ENCODE peak calls at places on chromosomes 7 and 10, in four cellular contexts. O, K, P and F are unnamed samples.

GRCh38 chr7:3897430-3898385 is 596.7 kb downstream of the SDK1 start:
- DNase-seq in K (peak), P (peak), O (peak), F (peak)

GRCh38 chr7:95811846-95812445 is 39.6 kb downstream of the DYNC1I1 start:
- DNase-seq in O (no peak), K (no peak), P (no peak), F (no peak)

GRCh38 chr7:79823246-79823951 is 311.2 kb upstream of the GNAI1 start:
- DNase-seq in O (no peak), P (no peak), K (no peak), F (no peak)

GRCh38 chr7:5472432-5473315 is 49.0 kb upstream of the TNRC18 start:
- DNase-seq in O (no peak), P (no peak), K (peak), F (peak)

GRCh38 chr10:96138102-96138501 is 8.0 kb downstream of the ZNF518A start:
- DNase-seq in O (no peak), K (no peak), P (no peak), F (no peak)

GRCh38 chr10:43056568-43057011 is 20.3 kb upstream of the RET start:
- DNase-seq in O (no peak), P (no peak), K (no peak), F (no peak)

GRCh38 chr7:26538683-26539082 is 247.0 kb downstream of the SNX10 start:
- DNase-seq in K (no peak), P (no peak), O (no peak), F (no peak)

GRCh38 chr7:131493559-131493958 is 62.9 kb downstream of the PODXL start:
- DNase-seq in K (no peak), P (no peak), O (no peak), F (no peak)

GRCh38 chr7:46583606-46584005 is 662.5 kb upstream of the IGFBP3 start:
- DNase-seq in O (no peak), P (no peak), K (no peak), F (no peak)

GRCh38 chr10:36248314-36248981 is 606.4 kb upstream of the FZD8 start:
- DNase-seq in P (no peak), K (no peak), O (no peak), F (no peak)

GRCh38 chr7:107076781-107077698 is 32.5 kb downstream of the PRKAR2B start:
- DNase-seq in P (no peak), K (no peak), O (no peak), F (peak)

GRCh38 chr10:112120491-112120890 is 63.1 kb downstream of the GPAM start:
- DNase-seq in K (no peak), O (no peak), P (no peak), F (no peak)

GRCh38 chr10:112115781-112116385 is 67.7 kb downstream of the GPAM start:
- DNase-seq in K (peak), O (peak), P (peak), F (peak)
- TF ChIP-seq TCF7L2 in K (no peak), O (no peak), P (no peak), F (no peak)

GRCh38 chr7:75953431-75953830 is 38.5 kb downstream of the POR start:
- DNase-seq in P (no peak), O (no peak), K (no peak), F (no peak)

GRCh38 chr7:75953918-75954317 is 39.0 kb downstream of the POR start:
- DNase-seq in O (no peak), P (no peak), K (no peak), F (no peak)

GRCh38 chr7:75948179-75948578 is 33.2 kb downstream of the POR start:
- DNase-seq in P (no peak), K (no peak), O (no peak), F (no peak)

GRCh38 chr7:75951506-75951905 is 36.6 kb downstream of the POR start:
- DNase-seq in O (no peak), P (no peak), K (peak), F (no peak)

GRCh38 chr7:75950111-75950681 is 35.2 kb downstream of the POR start:
- DNase-seq in P (no peak), K (no peak), O (no peak), F (no peak)
- TF ChIP-seq TCF7L2 in P (no peak), K (no peak), O (no peak), F (no peak)

GRCh38 chr7:134618756-134619530 is 27.7 kb upstream of the BPGM start:
- DNase-seq in O (no peak), K (no peak), P (no peak), F (no peak)
- TF ChIP-seq TCF7L2 in O (no peak), K (no peak), P (no peak), F (no peak)

GRCh38 chr7:91847881-91848599 is 32.5 kb downstream of the MTERF1 start:
- DNase-seq in O (no peak), P (no peak), K (no peak), F (no peak)

GRCh38 chr7:91850455-91850854 is 30.0 kb downstream of the MTERF1 start:
- DNase-seq in O (peak), P (peak), K (no peak), F (no peak)

GRCh38 chr7:91846436-91846835 is 34.1 kb downstream of the MTERF1 start:
- DNase-seq in P (no peak), K (no peak), O (no peak), F (no peak)

DNA sequence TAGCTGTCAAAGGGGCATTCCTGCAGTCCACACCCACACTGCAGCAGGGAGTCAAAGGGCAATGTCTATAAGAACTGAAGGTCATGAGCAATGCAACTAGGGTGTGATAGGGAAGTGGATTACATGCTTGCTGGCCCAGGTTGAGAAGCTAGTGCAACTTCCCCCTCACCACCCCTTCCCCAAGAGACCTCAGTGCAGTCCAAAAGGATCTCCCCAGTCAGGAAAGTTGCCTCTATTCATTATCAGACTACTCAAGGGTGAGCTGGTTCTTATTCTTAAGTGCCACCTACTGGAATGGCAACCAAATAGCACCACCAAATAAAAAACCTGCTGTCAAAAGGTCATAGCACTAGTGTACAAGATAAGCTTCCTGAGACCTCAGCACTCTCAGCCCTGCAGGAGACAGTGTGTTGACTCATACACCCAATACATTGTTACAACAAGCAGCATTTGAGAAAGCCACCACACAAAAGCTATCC is 28.2 kb downstream of the MTERF1 start:
- DNase-seq in P (no peak), K (peak), O (no peak), F (peak)
- TF ChIP-seq TCF7L2 in P (no peak), K (no peak), O (no peak), F (no peak)

DNA sequence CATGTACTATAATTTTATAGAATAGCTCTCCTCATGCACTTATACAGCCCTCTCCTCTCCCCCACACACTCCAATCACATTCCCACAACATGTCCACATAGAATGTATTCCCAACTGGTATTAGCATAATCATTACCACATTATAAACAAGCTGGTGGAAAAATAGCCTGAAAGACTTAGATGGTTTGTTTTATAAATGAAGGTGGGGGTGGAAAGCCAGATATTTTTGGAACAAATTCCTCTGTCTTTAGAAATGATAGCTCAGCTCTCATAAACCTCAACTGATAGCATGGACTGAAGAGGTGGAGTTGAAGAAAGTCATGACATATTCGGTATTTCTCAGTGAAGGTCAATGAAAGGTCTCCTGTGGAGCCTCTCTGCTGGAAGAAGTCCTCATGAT is 410.1 kb downstream of the SUGCT start:
- DNase-seq in K (no peak), O (no peak), P (no peak), F (no peak)
- TF ChIP-seq TCF7L2 in K (no peak), O (no peak), P (no peak), F (no peak)

DNA sequence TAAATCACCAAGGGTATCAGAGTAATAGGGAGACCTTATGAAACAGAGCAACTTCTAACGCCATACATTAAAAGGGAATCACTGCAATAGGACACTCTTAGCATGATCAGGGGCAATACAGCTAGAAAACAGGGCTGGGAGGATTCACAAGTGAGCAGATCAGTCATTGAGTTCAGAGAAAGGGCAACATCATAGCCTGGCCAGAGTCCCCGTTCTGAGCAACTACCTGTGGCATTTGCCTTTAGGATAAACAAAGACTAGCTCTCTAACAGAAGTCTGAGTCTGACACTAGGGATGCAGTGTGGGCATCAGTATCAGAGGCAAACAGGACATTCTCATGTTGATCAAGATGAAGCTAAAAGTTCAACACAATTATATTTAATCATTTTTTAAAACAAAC is 297.9 kb downstream of the DGKB start:
- DNase-seq in P (no peak), O (no peak), K (no peak), F (no peak)
- TF ChIP-seq TCF7L2 in P (no peak), O (no peak), K (no peak), F (no peak)

GRCh38 chr7:151168022-151168786 is 710 bp upstream of the GBX1 start:
- DNase-seq in K (no peak), O (no peak), P (no peak), F (peak)
- TF ChIP-seq TCF7L2 in K (no peak), O (no peak), P (no peak), F (no peak)

DNA sequence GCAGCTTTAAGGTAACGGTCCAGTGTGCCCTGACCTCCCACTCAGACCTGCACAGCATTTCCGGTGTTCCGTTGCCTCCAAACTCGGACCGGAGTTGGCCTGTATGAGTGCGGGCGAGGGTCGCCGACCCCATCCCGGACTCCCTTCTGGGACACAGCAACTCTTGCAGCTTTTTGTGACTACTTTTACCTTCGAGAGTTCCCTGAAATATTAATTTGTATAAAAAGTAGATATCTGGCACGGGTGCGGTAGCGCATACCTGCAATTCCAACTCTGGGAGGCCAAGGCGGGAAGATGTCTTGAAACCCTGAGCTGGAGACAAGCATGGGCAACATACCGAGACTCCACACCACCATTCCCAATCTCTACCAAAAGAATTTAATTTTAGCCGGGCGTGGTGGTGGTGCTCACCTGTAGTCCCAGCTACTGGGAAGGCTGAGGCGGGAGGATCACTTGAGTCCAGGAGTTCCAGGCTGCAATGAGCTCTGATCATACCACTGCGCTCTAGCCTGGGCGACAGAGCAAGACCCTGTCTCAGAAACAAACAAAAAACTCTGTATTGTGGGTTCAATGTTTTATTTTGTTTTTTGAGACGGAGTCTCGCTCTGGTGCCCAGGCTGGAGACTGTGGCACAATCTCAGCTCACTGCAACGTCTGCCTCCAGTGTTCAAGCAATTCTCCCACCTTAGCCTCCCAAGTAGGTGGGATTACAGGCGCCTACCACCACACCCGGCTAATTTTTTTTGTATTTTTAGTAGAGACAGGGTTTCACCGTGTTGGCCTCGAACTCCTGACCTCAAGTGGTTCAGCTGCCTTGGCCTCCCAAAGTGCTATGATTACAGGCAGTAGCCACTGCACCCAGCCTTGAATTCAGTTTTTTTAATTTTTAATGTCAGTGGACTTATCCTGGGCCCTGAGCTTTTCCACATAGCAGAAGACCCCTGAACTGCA is 1.1 kb upstream of the PPP1R35 start:
- DNase-seq in P (no peak), K (no peak), O (no peak), F (no peak)
- TF ChIP-seq TCF7L2 in P (no peak), K (no peak), O (no peak), F (no peak)

GRCh38 chr10:97517778-97518561 is 19.2 kb downstream of the UBTD1 start:
- DNase-seq in P (peak), O (no peak), K (no peak), F (no peak)
- TF ChIP-seq TCF7L2 in P (no peak), O (no peak), K (no peak), F (no peak)